ENCODE peak calls at places on chromosome 9, in five cellular contexts. Q is NCI-H187; W is DMS79; Y is activated T-cell treated with anti-CD3 and anti-CD28 coated beads, Interleukin-2, amount 50 U/mL, for 4 hours; N is iPS DF 6.9. X is an unnamed sample.

GRCh38 chr9:96476591-96476990 is 26.6 kb downstream of the HABP4 start:
- DNase-seq in Q (no peak), W (no peak), Y (no peak), N (no peak), X (no peak)

GRCh38 chr9:100013573-100013972 is 85.2 kb downstream of the ERP44 start:
- DNase-seq in Q (no peak), W (no peak), Y (no peak), N (no peak), X (no peak)

GRCh38 chr9:93143830-93144530 is 9.9 kb upstream of the NINJ1 start:
- DNase-seq in Q (no peak), W (no peak), Y (peak), N (no peak), X (no peak)

GRCh38 chr9:89430995-89431394 is 66.9 kb downstream of the SEMA4D start:
- DNase-seq in Q (no peak), W (no peak), Y (no peak), N (no peak), X (peak)

GRCh38 chr9:123544007-123544827 is 188.2 kb downstream of the CRB2 start:
- DNase-seq in Q (no peak), W (peak), Y (no peak), N (no peak), X (peak)

GRCh38 chr9:35071814-35072460 is 488 bp downstream of the VCP start:
- DNase-seq in Q (peak), W (peak), Y (peak), N (peak), X (peak)

GRCh38 chr9:113844466-113844865 is 31.6 kb upstream of the ZNF618 start:
- DNase-seq in Q (no peak), W (no peak), Y (no peak), N (no peak), X (no peak)

GRCh38 chr9:37491939-37492338 is 6.2 kb downstream of the POLR1E start:
- DNase-seq in Q (no peak), W (no peak), Y (no peak), N (no peak), X (no peak)

GRCh38 chr9:73613092-73613701 is 461.5 kb downstream of the ANXA1 start:
- DNase-seq in Q (no peak), W (no peak), Y (no peak), N (no peak), X (no peak)

GRCh38 chr9:138069731-138070456 is 192.3 kb downstream of the CACNA1B start:
- DNase-seq in Q (no peak), W (no peak), Y (no peak), N (no peak), X (no peak)